ENCODE peak calls at places on chromosomes 5 and 9, in ten cellular contexts. F is PC-3, D is keratinocyte, A is endodermal cell, V is left ventricle myocardium inferior, U is lower lobe of right lung, P is brain microvascular endothelial cell, G is small intestine, S is hepatocyte, H is esophagus squamous epithelium. X is an unnamed sample.
A peak's percentile ranks its signal among the peaks of the same experiment; 100 is the strongest.

GRCh38 chr5:125501396-125501795 is 755.0 kb upstream of the ZNF608 start:
- DNase-seq in V (no peak), S (no peak), P (no peak), F (no peak), D (no peak), G (no peak), A (no peak), U (no peak), H (no peak), X (no peak)

GRCh38 chr9:77092536-77092935 is 73.1 kb downstream of the FOXB2 start:
- DNase-seq in H (no peak), F (peak; percentile 35), V (no peak), D (no peak), A (peak; percentile 60), U (no peak), G (no peak), S (no peak), P (no peak), X (no peak)

GRCh38 chr5:56011835-56012234 is 17.1 kb upstream of the IL6ST start:
- DNase-seq in V (no peak), G (no peak), H (no peak), A (no peak), U (no peak), D (no peak), F (peak; percentile 74), S (no peak), P (peak; percentile 87), X (no peak)

GRCh38 chr5:1349246-1349645 is 4.3 kb upstream of the CLPTM1L start:
- DNase-seq in D (no peak), A (no peak), S (no peak), H (no peak), F (no peak), U (no peak), G (no peak), P (no peak), V (no peak), X (no peak)

GRCh38 chr9:20312732-20313131 is 309.6 kb downstream of the MLLT3 start:
- DNase-seq in U (no peak), F (peak; percentile 52), G (no peak), D (no peak), P (peak; percentile 39), V (no peak), S (no peak), H (no peak), A (no peak), X (no peak)

GRCh38 chr5:160802567-160802966 is 49.4 kb downstream of the ATP10B start:
- DNase-seq in F (no peak), G (peak; percentile 32), U (no peak), H (no peak), V (no peak), P (no peak), A (no peak), D (no peak), S (peak; percentile 51), X (no peak)

GRCh38 chr9:21872696-21873095 is 70.3 kb downstream of the MTAP start:
- DNase-seq in U (no peak), F (no peak), A (no peak), S (no peak), P (no peak), D (no peak), V (no peak), H (no peak), G (no peak), X (no peak)

GRCh38 chr5:25119654-25120053 is 474.9 kb upstream of the CDH10 start:
- DNase-seq in V (no peak), G (no peak), F (peak; percentile 68), P (no peak), H (no peak), D (no peak), A (no peak), S (peak; percentile 59), U (no peak), X (no peak)

GRCh38 chr5:132293066-132293991 is 865 bp upstream of the SLC22A4 start:
- DNase-seq in U (peak; percentile 89), V (peak; percentile 90), A (peak; percentile 90), G (peak; percentile 66), P (peak; percentile 85), D (no peak), F (peak; percentile 69), S (peak; percentile 93), H (no peak), X (no peak)

DNA sequence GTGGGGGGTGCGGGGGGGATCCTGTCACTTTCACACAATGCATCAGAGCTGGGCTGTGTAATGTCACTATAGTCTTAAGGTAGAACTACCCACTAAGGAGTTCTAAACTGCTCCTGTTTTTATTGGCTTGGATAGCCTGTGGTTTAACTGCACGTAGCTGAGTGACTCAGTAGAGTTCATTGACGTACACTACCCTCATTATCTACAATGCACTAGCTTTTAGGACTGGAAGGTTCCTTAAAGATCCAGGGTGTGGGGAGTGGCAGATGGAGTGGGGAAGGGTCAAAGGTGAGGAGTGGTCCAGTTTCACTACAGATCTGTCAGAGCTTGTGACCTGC is 70.7 kb upstream of the TARS1 start:
- DNase-seq in D (no peak), H (no peak), V (no peak), U (no peak), A (no peak), G (no peak), F (peak; percentile 82), P (peak; percentile 94), S (no peak), X (peak; percentile 55)
- H3K27ac ChIP-seq in D (no peak overlapping the region), H (no peak overlapping the region), V (peak overlapping the region; percentile 65), U (no peak overlapping the region), A (no peak overlapping the region), G (no peak overlapping the region), F (peak overlapping the region; percentile 82), P (peak overlapping the region; percentile 49), S (no peak overlapping the region), X (no peak overlapping the region)

GRCh38 chr5:142432961-142433360 is 108.1 kb upstream of the SPRY4 start:
- DNase-seq in P (no peak), U (no peak), A (peak; percentile 60), S (no peak), H (no peak), F (no peak), V (no peak), D (no peak), G (peak; percentile 54), X (no peak)
- H3K27ac ChIP-seq in P (no peak overlapping the region), U (peak overlapping the region; percentile 46), A (no peak overlapping the region), S (no peak overlapping the region), H (no peak overlapping the region), F (no peak overlapping the region), V (peak overlapping the region; percentile 53), D (no peak overlapping the region), G (no peak overlapping the region), X (no peak overlapping the region)

GRCh38 chr9:70415041-70415440 is 584 bp upstream of the KLF9 start:
- DNase-seq in V (no peak), F (no peak), D (no peak), S (no peak), U (no peak), G (no peak), A (no peak), P (no peak), H (no peak), X (no peak)
- H3K27ac ChIP-seq in V (peak overlapping the region; percentile 100), F (no peak overlapping the region), D (no peak overlapping the region), S (peak overlapping the region; percentile 96), U (peak overlapping the region; percentile 100), G (no peak overlapping the region), A (no peak overlapping the region), P (peak overlapping the region; percentile 98), H (peak overlapping the region; percentile 100), X (peak overlapping the region; percentile 98)

GRCh38 chr5:150672237-150672883 is 11.3 kb downstream of the MYOZ3 start:
- DNase-seq in D (peak; percentile 54), A (peak; percentile 92), V (peak; percentile 44), S (peak; percentile 56), G (peak; percentile 27), F (peak; percentile 24), P (no peak), U (no peak), H (no peak), X (peak; percentile 57)

GRCh38 chr5:150670961-150671337 is 9.9 kb downstream of the MYOZ3 start:
- DNase-seq in H (no peak), D (no peak), G (no peak), V (no peak), F (no peak), S (no peak), U (no peak), P (no peak), A (no peak), X (no peak)

GRCh38 chr5:150671509-150672236 is 10.6 kb downstream of the MYOZ3 start:
- DNase-seq in V (no peak), D (no peak), U (no peak), F (no peak), A (peak; percentile 81), G (no peak), S (peak; percentile 29), P (no peak), H (no peak), X (no peak)

GRCh38 chr5:150674376-150674821 is 13.3 kb downstream of the MYOZ3 start:
- DNase-seq in U (no peak), V (peak; percentile 67), H (no peak), G (no peak), P (no peak), F (no peak), S (no peak), D (no peak), A (peak; percentile 63), X (no peak)

DNA sequence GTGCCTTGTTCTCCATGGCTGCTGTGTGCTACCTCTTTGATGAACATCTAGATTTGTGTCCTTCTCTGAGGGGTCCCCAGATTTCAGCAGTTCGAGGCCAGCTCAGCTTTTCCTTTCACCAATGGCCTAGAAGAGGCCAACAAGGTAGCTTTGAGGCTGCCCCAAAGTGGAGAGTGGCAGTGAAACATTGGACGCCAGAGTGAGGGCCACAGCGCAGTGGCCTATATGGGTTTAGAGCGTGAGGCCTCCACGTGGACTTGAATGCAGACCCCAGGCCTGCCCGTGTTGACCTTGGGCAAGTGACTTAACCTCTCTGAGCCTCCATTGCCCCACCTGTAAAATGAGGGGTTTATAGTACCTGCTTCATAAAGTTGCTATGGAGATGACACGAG is 11.8 kb downstream of the MYOZ3 start:
- DNase-seq in F (no peak), D (no peak), U (no peak), S (no peak), V (no peak), H (no peak), A (no peak), P (no peak), G (no peak), X (no peak)
- H3K27ac ChIP-seq in F (no peak overlapping the region), D (no peak overlapping the region), U (no peak overlapping the region), S (no peak overlapping the region), V (peak overlapping the region; percentile 88), H (no peak overlapping the region), A (no peak overlapping the region), P (no peak overlapping the region), G (no peak overlapping the region), X (no peak overlapping the region)

DNA sequence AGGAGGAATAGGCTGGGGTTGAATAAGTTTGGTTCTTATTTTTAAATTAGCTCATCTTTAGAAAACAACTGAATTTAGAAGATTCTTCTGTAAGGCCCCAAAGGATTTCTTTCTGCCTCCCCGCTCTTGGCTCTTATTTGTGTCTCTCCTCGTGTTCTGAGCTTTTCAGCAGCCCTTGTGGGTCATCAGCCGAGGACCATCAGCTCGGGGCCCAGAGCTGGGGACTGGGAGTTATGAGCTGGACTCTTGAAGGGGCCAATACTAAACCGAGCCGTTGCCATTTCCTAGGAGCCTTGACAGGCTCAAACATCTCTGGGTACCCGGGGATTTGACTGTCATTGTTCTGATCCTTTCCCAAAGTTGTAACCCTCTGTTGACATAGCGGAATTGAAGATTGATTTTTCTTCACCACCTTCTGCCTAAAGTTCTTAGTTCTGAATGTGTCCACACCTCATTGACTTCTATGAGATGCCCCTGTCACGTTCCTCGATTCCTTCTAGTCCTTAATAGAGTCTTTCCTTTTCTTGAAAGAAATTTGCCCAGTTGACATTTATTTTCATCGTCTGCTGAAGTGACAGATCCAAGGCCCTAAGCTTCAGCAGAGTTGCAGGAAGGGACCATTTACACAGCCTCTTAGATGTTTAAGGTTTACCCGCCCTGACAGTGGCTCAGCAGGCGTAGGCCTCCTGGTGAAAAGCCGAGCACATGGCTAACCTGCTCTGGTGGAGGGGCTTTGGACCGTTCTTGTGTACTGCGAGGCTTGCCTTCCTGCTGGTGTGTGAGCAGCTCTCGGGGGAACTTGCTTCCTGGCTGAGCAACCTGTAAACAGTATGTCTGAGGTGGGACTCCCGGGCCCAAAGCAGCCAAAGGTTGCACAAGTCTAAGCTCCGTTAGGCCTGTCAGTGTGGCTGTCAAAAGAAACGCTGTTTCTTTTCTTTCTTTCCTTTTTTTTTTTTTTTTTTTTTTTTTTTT is 24.0 kb downstream of the ABL1 start:
- DNase-seq in P (no peak), S (no peak), G (no peak), F (no peak), U (no peak), D (no peak), H (no peak), A (no peak), V (no peak), X (no peak)
- H3K27ac ChIP-seq in P (peak overlapping the region; percentile 99), S (peak overlapping the region; percentile 15), G (no peak overlapping the region), F (no peak overlapping the region), U (peak overlapping the region; percentile 31), D (no peak overlapping the region), H (peak overlapping the region; percentile 19), A (peak overlapping the region; percentile 28), V (peak overlapping the region; percentile 76), X (no peak overlapping the region)